ENCODE peak calls at places on chromosomes 13 and 19, in four cellular contexts. N is WTC11, S is K562, Z is GM12878. B is an unnamed sample.

GRCh38 chr19:49932041-49932451 is 2.7 kb upstream of the NUP62 start:
- DNase-seq in S (no peak), N (no peak), Z (no peak), B (no peak)

GRCh38 chr19:12365094-12365371 is 450 bp downstream of the ZNF442 start:
- DNase-seq in N (no peak), Z (no peak), S (no peak), B (no peak)

GRCh38 chr13:88153353-88153752 is 482.2 kb downstream of the SLITRK5 start:
- DNase-seq in Z (no peak), N (no peak), S (no peak), B (no peak)

GRCh38 chr19:42246143-42246868 is 3.9 kb upstream of the GSK3A start:
- DNase-seq in S (peak), N (peak), Z (no peak), B (no peak)

GRCh38 chr19:49590971-49591730 is at the start of gene PRR12:
- DNase-seq in N (peak), Z (no peak), S (peak), B (peak)

GRCh38 chr19:3440082-3440481 is 40.2 kb downstream of the SMIM24 start:
- DNase-seq in N (peak), S (peak), Z (no peak), B (peak)

GRCh38 chr13:26584713-26585112 is 27.2 kb downstream of the WASF3 start:
- DNase-seq in S (no peak), N (no peak), Z (no peak), B (no peak)

GRCh38 chr19:17348700-17349099 is 11.3 kb downstream of the GTPBP3 start:
- DNase-seq in Z (no peak), S (no peak), N (peak), B (peak)

GRCh38 chr13:44423824-44424223 is 50.2 kb downstream of the SERP2 start:
- DNase-seq in Z (no peak), N (no peak), S (no peak), B (no peak)

GRCh38 chr13:75135325-75135825 is 346.6 kb downstream of the TBC1D4 start:
- DNase-seq in Z (no peak), N (no peak), S (no peak), B (no peak)

GRCh38 chr13:48199404-48199991 is 33.5 kb upstream of the ITM2B start:
- DNase-seq in Z (no peak), S (no peak), N (no peak), B (no peak)

GRCh38 chr19:23436318-23436717 is 41.0 kb upstream of the ZNF91 start:
- DNase-seq in N (peak), S (no peak), Z (no peak), B (no peak)

GRCh38 chr13:50928609-50929274 is 19.2 kb downstream of the RNASEH2B start:
- DNase-seq in Z (no peak), S (no peak), N (no peak), B (no peak)

GRCh38 chr13:98496966-98497365 is 79.9 kb downstream of the STK24 start:
- DNase-seq in S (no peak), Z (no peak), N (no peak), B (no peak)

GRCh38 chr13:29260684-29261083 is 334.8 kb downstream of the SLC7A1 start:
- DNase-seq in Z (no peak), N (no peak), S (no peak), B (no peak)

GRCh38 chr13:98300956-98301641 is 124.0 kb upstream of the RNF113B start:
- DNase-seq in Z (no peak), N (no peak), S (no peak), B (peak)

GRCh38 chr19:31518626-31519025 is 169.4 kb upstream of the TSHZ3 start:
- DNase-seq in N (no peak), Z (no peak), S (no peak), B (no peak)

GRCh38 chr13:31045621-31046081 is 113.2 kb downstream of the TEX26 start:
- DNase-seq in N (no peak), S (peak), Z (peak), B (peak)

GRCh38 chr13:50026788-50027473 is 11.7 kb downstream of the KCNRG start:
- DNase-seq in S (no peak), N (no peak), Z (peak), B (no peak)

GRCh38 chr19:3638208-3639193 is 11.9 kb upstream of the CACTIN start:
- DNase-seq in Z (no peak), S (no peak), N (no peak), B (no peak)

GRCh38 chr13:111219950-111220349 is 100.5 kb upstream of the TEX29 start:
- DNase-seq in N (no peak), Z (no peak), S (no peak), B (no peak)

GRCh38 chr19:6226444-6227155 is 53.2 kb downstream of the MLLT1 start:
- DNase-seq in Z (no peak), S (no peak), N (no peak), B (no peak)

GRCh38 chr13:108525867-108526266 is 103.5 kb upstream of the MYO16 start:
- DNase-seq in Z (no peak), N (no peak), S (no peak), B (no peak)

GRCh38 chr13:71759506-71760225 is 107.3 kb downstream of the DACH1 start:
- DNase-seq in S (no peak), Z (no peak), N (peak), B (peak)
- TF ChIP-seq ETV6 in S (no peak), Z (no peak), N (no peak), B (no peak)

GRCh38 chr13:24923305-24923640 is 159.3 kb downstream of the RNF17 start:
- DNase-seq in Z (peak), S (no peak), N (no peak), B (no peak)

GRCh38 chr13:24931450-24932217 is 164.3 kb upstream of the PABPC3 start:
- DNase-seq in Z (no peak), N (peak), S (no peak), B (no peak)

GRCh38 chr13:24925318-24926231 is 161.6 kb downstream of the RNF17 start:
- DNase-seq in N (no peak), Z (no peak), S (no peak), B (peak)

GRCh38 chr13:24927810-24928404 is 163.9 kb downstream of the RNF17 start:
- DNase-seq in S (no peak), Z (no peak), N (no peak), B (peak)

GRCh38 chr13:24929196-24929595 is 165.2 kb downstream of the RNF17 start:
- DNase-seq in S (no peak), Z (no peak), N (no peak), B (no peak)
- TF ChIP-seq ETV6 in S (no peak), Z (no peak), N (no peak), B (no peak)

GRCh38 chr13:67036694-67037093 is 193.4 kb downstream of the PCDH9 start:
- DNase-seq in S (no peak), N (no peak), Z (no peak), B (no peak)
- TF ChIP-seq ETV6 in S (no peak), N (no peak), Z (no peak), B (no peak)

GRCh38 chr19:19443283-19443682 is 37.8 kb downstream of the GATAD2A start:
- DNase-seq in N (no peak), S (no peak), Z (no peak), B (no peak)
- TF ChIP-seq ETV6 in N (no peak), S (no peak), Z (no peak), B (no peak)

DNA sequence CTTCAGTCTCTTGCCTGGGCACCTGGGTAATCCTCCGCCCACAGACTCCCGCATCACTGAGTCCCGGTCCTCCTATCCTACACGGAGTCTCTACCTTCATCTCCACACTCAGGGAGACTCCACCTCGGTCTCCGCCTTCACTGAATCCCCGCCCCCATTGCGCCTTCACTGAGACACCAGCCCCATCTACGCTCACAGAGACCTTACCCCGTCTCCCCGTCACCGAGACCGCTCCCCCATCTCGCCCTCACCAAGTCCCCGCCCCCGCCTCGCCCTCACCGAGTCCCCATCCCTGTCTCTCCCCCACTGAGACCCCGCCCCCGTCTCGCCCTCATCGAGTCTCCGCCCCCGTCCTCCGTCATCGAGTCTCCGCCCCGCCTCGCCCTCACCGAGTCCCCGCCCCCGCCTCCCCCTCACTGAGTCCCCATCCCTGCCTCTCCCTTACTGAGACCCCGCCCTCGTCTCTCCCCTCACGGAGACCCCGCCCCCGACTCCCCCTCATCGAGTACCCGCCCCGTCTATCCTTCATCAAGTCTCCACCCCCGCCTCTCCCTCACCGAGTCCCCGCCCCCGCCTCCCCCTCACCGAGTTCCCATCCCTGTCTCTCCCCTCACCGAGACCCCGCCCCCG is 23.1 kb upstream of the ZNF846 start:
- DNase-seq in Z (peak), S (peak), N (peak), B (peak)
- TF ChIP-seq ETV6 in Z (no peak), S (no peak), N (no peak), B (no peak)

DNA sequence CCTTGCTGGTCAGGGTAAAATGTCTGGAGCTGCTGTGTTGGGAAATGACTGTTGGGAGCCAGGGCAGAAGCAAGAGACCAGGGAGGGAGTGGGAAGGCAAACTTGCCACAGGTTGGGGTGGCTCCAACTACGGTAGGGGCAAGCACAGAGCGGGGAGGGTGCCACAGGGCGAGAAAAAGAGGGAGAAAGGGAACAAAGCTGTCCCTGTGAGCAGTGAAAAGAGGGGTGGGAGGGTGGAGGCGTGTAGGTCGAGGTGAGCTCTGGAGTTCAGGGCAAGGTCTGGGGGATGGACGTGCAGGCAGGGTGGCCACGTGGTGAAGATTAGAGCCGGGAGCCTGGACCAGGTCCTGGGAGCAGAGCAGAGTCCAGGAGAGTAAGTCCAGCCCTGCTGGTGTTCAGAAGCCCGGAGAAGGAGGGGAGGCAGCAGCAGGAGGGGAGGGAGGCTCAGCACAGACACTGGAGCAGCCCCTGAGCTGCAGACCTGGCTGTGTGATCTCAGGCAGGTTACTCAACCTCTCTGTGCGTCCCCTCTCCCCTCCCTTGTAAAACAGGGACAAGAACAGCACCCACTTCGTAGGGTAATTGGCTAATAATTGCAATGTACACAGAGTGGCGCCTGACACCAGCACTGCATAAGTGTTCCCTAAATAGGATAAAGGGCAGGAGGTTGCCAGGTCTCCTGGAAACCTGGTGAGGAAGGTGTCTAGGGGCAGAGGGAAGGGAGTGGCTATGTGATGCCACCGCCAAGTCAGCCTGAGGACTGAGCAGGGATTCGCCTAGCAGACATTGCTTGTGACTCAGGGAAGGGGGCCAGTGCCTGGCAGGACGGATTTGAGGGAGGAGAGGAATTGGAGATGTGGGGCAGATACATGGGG is 3.2 kb upstream of the POLR2E start:
- DNase-seq in S (no peak), Z (no peak), N (no peak), B (peak)
- TF ChIP-seq ETV6 in S (no peak), Z (no peak), N (no peak), B (peak)

GRCh38 chr19:34364462-34364829 is 550 bp upstream of the GPI start:
- DNase-seq in Z (no peak), S (no peak), N (no peak), B (no peak)

GRCh38 chr19:34367424-34367957 is 2.5 kb downstream of the GPI start:
- DNase-seq in Z (no peak), N (no peak), S (no peak), B (no peak)

GRCh38 chr19:34364830-34365462 is at the start of gene GPI:
- DNase-seq in Z (no peak), S (peak), N (peak), B (peak)

GRCh38 chr19:34366670-34367423 is 1.9 kb downstream of the GPI start:
- DNase-seq in Z (no peak), S (no peak), N (no peak), B (no peak)

DNA sequence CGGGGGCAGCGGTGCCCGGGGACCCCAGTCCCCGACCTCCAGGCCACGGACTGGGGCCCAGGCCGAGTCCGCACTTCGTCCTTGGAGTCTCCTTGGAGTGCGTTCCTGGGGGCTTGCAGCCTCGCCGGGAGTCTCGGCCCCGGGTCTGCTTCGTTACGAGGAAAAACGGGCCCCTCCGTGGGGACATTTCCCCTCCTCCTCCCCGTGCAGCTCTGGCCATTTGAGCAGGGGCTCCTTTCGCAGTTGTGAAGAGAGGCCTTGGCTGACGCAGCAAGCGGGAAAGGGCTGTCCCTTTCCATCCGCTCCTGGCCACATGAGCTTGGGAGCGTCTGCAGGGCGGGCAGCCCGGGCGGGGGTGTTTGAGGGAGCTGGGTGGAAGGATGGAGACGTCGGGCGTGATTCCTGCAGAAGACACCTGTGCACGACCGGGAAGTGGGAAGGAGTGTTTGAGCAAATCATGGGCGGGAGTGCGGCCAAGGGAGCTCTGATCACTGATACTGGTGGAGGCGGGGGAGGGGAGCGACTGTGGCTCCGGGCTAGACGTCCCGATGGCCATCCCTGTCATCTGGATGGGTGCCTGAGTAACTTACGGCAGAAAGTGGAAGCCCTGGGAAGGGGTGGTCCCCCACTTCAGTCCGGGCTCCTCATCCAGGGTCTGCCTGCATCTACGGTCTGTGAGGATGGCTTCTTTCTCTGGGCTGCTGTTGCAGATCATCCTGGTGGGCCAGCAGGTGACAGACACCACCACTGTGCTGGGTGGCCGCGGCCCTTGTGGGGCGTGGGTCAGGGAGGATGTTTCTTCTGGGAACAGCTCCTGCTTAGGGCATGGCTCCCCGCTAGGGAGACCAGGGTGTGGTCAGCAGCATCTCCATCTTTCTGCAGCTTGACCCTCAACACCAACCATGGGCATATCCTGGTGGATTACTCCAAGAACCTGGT is 736 bp downstream of the GPI start:
- DNase-seq in Z (no peak), S (peak), N (peak), B (no peak)
- TF ChIP-seq ETV6 in Z (no peak), S (peak), N (no peak), B (no peak)

GRCh38 chr13:83065136-83065535 is 817.1 kb downstream of the SLITRK1 start:
- DNase-seq in S (no peak), Z (no peak), N (no peak), B (no peak)
- TF ChIP-seq ETV6 in S (no peak), Z (no peak), N (no peak), B (no peak)

B was measured in HepG2.